ENCODE peak calls at places on chromosomes 6 and 20, in four cellular contexts. One of them, this sample, is unnamed.
A peak's percentile ranks its signal among the peaks of the same experiment; 100 is the strongest.

GRCh38 chr6:30264731-30265130 is 51.5 kb upstream of the TRIM26 start:
- DNase-seq in Caki2: no peak
- DNase-seq in ovary: no peak
- DNase-seq in nephron progenitor cell: no peak
- DNase-seq in this sample: no peak

GRCh38 chr6:105879902-105880547 is 206.1 kb upstream of the PRDM1 start:
- DNase-seq in Caki2: no peak
- DNase-seq in nephron progenitor cell: no peak
- DNase-seq in ovary: no peak
- DNase-seq in this sample: no peak

GRCh38 chr6:120489941-120490340 is 844.3 kb downstream of the TBC1D32 start:
- DNase-seq in ovary: no peak
- DNase-seq in nephron progenitor cell: no peak
- DNase-seq in Caki2: no peak
- DNase-seq in this sample: no peak

GRCh38 chr20:48686238-48687096 is 141.3 kb downstream of the PREX1 start:
- DNase-seq in Caki2: no peak
- DNase-seq in nephron progenitor cell: no peak
- DNase-seq in ovary: no peak
- DNase-seq in this sample: no peak

GRCh38 chr6:157244175-157244574 is 79.1 kb downstream of the TMEM242 start:
- DNase-seq in Caki2: no peak
- DNase-seq in nephron progenitor cell: no peak
- DNase-seq in ovary: no peak
- DNase-seq in this sample: no peak

GRCh38 chr6:148193063-148193680 is 149.5 kb upstream of the SASH1 start:
- DNase-seq in nephron progenitor cell: no peak
- DNase-seq in ovary: no peak
- DNase-seq in Caki2: peak; percentile 88
- DNase-seq in this sample: peak; percentile 74

GRCh38 chr20:54668271-54669053 is 193.1 kb downstream of the DOK5 start:
- DNase-seq in Caki2: peak; percentile 33
- DNase-seq in nephron progenitor cell: peak; percentile 46
- DNase-seq in ovary: no peak
- DNase-seq in this sample: peak; percentile 65

GRCh38 chr20:3783068-3783489 is 1.8 kb upstream of the SPEF1 start:
- DNase-seq in nephron progenitor cell: no peak
- DNase-seq in ovary: no peak
- DNase-seq in Caki2: no peak
- DNase-seq in this sample: no peak

GRCh38 chr20:53926428-53927028 is 143.9 kb downstream of the BCAS1 start:
- DNase-seq in ovary: no peak
- DNase-seq in nephron progenitor cell: no peak
- DNase-seq in Caki2: peak; percentile 97
- DNase-seq in this sample: peak; percentile 82

GRCh38 chr20:50415516-50416268 is 94.5 kb upstream of the PTPN1 start:
- DNase-seq in ovary: peak; percentile 100
- DNase-seq in Caki2: peak; percentile 89
- DNase-seq in nephron progenitor cell: peak; percentile 39
- DNase-seq in this sample: peak; percentile 96

GRCh38 chr6:88165087-88165876 is 865 bp downstream of the CNR1 start:
- DNase-seq in ovary: no peak
- DNase-seq in nephron progenitor cell: no peak
- DNase-seq in Caki2: no peak
- DNase-seq in this sample: no peak

GRCh38 chr20:6103301-6103700 is 19.5 kb downstream of the FERMT1 start:
- DNase-seq in ovary: no peak
- DNase-seq in Caki2: no peak
- DNase-seq in nephron progenitor cell: no peak
- DNase-seq in this sample: no peak

GRCh38 chr6:10479939-10480700 is 41.0 kb upstream of the GCNT2 start:
- DNase-seq in ovary: no peak
- DNase-seq in Caki2: no peak
- DNase-seq in nephron progenitor cell: no peak
- DNase-seq in this sample: no peak

GRCh38 chr6:162177733-162178132 is 549.8 kb downstream of the PRKN start:
- DNase-seq in nephron progenitor cell: peak; percentile 6
- DNase-seq in Caki2: no peak
- DNase-seq in ovary: no peak
- DNase-seq in this sample: peak; percentile 16

GRCh38 chr6:148146717-148147116 is 195.9 kb upstream of the SASH1 start:
- DNase-seq in nephron progenitor cell: no peak
- DNase-seq in ovary: no peak
- DNase-seq in Caki2: peak; percentile 55
- DNase-seq in this sample: peak; percentile 7

GRCh38 chr20:34825530-34826362 is at the start of gene NCOA6:
- DNase-seq in ovary: peak; percentile 89
- DNase-seq in Caki2: peak; percentile 64
- DNase-seq in nephron progenitor cell: peak; percentile 85
- DNase-seq in this sample: peak; percentile 90

This sample was measured in HT-29.